ENCODE peak calls at places on chromosomes 11 and 22, in seven cellular contexts. E is osteocyte, R is H9, H is AG10803, U is MCF 10A, T is RWPE2, A is upper lobe of right lung. J is an unnamed sample.

GRCh38 chr11:64606796-64607380 is 15.9 kb downstream of the SLC22A12 start:
- DNase-seq in U (no peak), E (no peak), A (no peak), H (no peak), R (no peak), T (no peak), J (no peak)

GRCh38 chr11:114063149-114063828 is 3.8 kb downstream of the ZBTB16 start:
- DNase-seq in H (no peak), U (no peak), T (no peak), A (no peak), E (no peak), R (no peak), J (no peak)

GRCh38 chr11:70661763-70662501 is 263.6 kb downstream of the CTTN start:
- DNase-seq in U (no peak), E (no peak), H (peak; percentile 22), T (no peak), A (no peak), R (peak; percentile 59), J (no peak)

GRCh38 chr11:123517559-123518364 is 87.7 kb downstream of the GRAMD1B start:
- DNase-seq in T (no peak), U (no peak), H (no peak), A (no peak), R (no peak), E (no peak), J (no peak)

GRCh38 chr22:23100124-23100801 is 29.9 kb downstream of the GNAZ start:
- DNase-seq in A (no peak), T (no peak), E (no peak), R (no peak), U (no peak), H (no peak), J (no peak)

GRCh38 chr11:75380716-75381420 is 18.4 kb upstream of the RPS3 start:
- DNase-seq in R (no peak), E (no peak), T (no peak), A (no peak), H (no peak), U (no peak), J (no peak)

GRCh38 chr11:2517016-2517385 is 72.2 kb downstream of the KCNQ1 start:
- DNase-seq in H (no peak), E (peak; percentile 80), T (no peak), R (peak; percentile 11), A (peak; percentile 57), U (no peak), J (no peak)

GRCh38 chr22:22928666-22929380 is 41.2 kb downstream of the IGLL5 start:
- DNase-seq in U (peak; percentile 38), T (no peak), R (no peak), H (peak; percentile 23), A (no peak), E (no peak), J (peak; percentile 7)

GRCh38 chr11:73999581-74000306 is 9.1 kb downstream of the UCP3 start:
- DNase-seq in H (no peak), A (no peak), R (no peak), E (no peak), U (no peak), T (no peak), J (no peak)

GRCh38 chr11:47466201-47466600 is 17.3 kb upstream of the RAPSN start:
- DNase-seq in A (no peak), U (no peak), H (peak; percentile 44), E (no peak), R (no peak), T (no peak), J (no peak)

GRCh38 chr11:75013051-75013450 is 24.3 kb downstream of the NEU3 start:
- DNase-seq in E (no peak), H (peak; percentile 20), T (no peak), U (no peak), R (no peak), A (no peak), J (no peak)

GRCh38 chr22:28108851-28109250 is 189.8 kb upstream of the PITPNB start:
- DNase-seq in H (no peak), R (no peak), U (no peak), E (no peak), T (no peak), A (no peak), J (no peak)

GRCh38 chr22:30178180-30179126 is 68.1 kb downstream of the LIF start:
- DNase-seq in E (no peak), U (peak; percentile 16), A (no peak), R (no peak), T (no peak), H (peak; percentile 2), J (peak; percentile 14)

GRCh38 chr11:130573767-130574166 is 125.3 kb downstream of the ADAMTS15 start:
- DNase-seq in U (no peak), T (no peak), A (no peak), R (no peak), E (peak; percentile 21), H (no peak), J (no peak)

GRCh38 chr11:12126352-12127019 is 16.1 kb downstream of the MICAL2 start:
- DNase-seq in A (peak; percentile 77), T (peak; percentile 78), H (peak; percentile 89), U (peak; percentile 92), E (no peak), R (no peak), J (no peak)

GRCh38 chr22:21755855-21756284 is 20.3 kb upstream of the YPEL1 start:
- DNase-seq in R (no peak), A (no peak), U (peak; percentile 2), H (peak; percentile 58), T (no peak), E (no peak), J (no peak)

GRCh38 chr11:5007561-5007960 is 12.9 kb downstream of the OR51L1 start:
- DNase-seq in R (no peak), H (peak; percentile 0), T (no peak), A (no peak), U (peak; percentile 5), E (no peak), J (no peak)

GRCh38 chr11:112159098-112159761 is 4.7 kb downstream of the IL18 start:
- DNase-seq in E (no peak), R (no peak), H (no peak), A (no peak), T (no peak), U (peak; percentile 8), J (no peak)

GRCh38 chr11:83734120-83734519 is 448.0 kb upstream of the CCDC90B start:
- DNase-seq in T (no peak), E (no peak), U (no peak), R (no peak), A (no peak), H (no peak), J (no peak)

GRCh38 chr11:83736689-83737088 is 450.5 kb upstream of the CCDC90B start:
- DNase-seq in A (no peak), R (no peak), U (no peak), T (no peak), H (no peak), E (no peak), J (no peak)
- TF ChIP-seq CTCF in A (no peak), R (no peak), U (no peak), T (no peak), H (no peak), E (no peak), J (no peak)

GRCh38 chr11:109765709-109766311 is 327.4 kb upstream of the ZC3H12C start:
- DNase-seq in U (no peak), E (no peak), T (no peak), H (no peak), A (no peak), R (no peak), J (no peak)
- TF ChIP-seq CTCF in U (no peak), E (no peak), T (no peak), H (no peak), A (no peak), R (no peak), J (no peak)

GRCh38 chr11:68388595-68389198 is 71.9 kb upstream of the PPP6R3 start:
- DNase-seq in R (no peak), E (no peak), U (no peak), H (no peak), T (no peak), A (no peak), J (no peak)
- TF ChIP-seq CTCF in R (no peak), E (no peak), U (no peak), H (no peak), T (no peak), A (no peak), J (no peak)

GRCh38 chr11:96827164-96827563 is 437.4 kb downstream of the JRKL start:
- DNase-seq in U (peak; percentile 9), T (no peak), A (no peak), E (no peak), R (no peak), H (no peak), J (no peak)
- TF ChIP-seq CTCF in U (no peak), T (peak; percentile 20), A (peak; percentile 12), E (no peak), R (peak; percentile 50), H (no peak), J (no peak)

GRCh38 chr11:117143871-117144476 is at the start of gene PAFAH1B2:
- DNase-seq in T (peak; percentile 95), R (peak; percentile 96), U (peak; percentile 94), H (peak; percentile 89), A (peak; percentile 98), E (peak; percentile 97), J (peak; percentile 95)

GRCh38 chr11:117143390-117143789 is 697 bp upstream of the PAFAH1B2 start:
- DNase-seq in H (peak; percentile 36), E (no peak), R (no peak), T (no peak), U (peak; percentile 64), A (no peak), J (peak; percentile 11)

GRCh38 chr11:117146521-117146920 is 2.4 kb downstream of the PAFAH1B2 start:
- DNase-seq in H (peak; percentile 21), E (no peak), R (no peak), A (no peak), T (no peak), U (peak; percentile 64), J (no peak)

GRCh38 chr11:117144477-117145392 is 648 bp downstream of the PAFAH1B2 start:
- DNase-seq in E (no peak), A (peak; percentile 79), H (peak; percentile 61), U (peak; percentile 79), T (peak; percentile 72), R (no peak), J (no peak)

GRCh38 chr11:117145393-117145761 is 1.3 kb downstream of the PAFAH1B2 start:
- DNase-seq in T (no peak), R (no peak), U (peak; percentile 44), H (peak; percentile 54), E (no peak), A (no peak), J (no peak)
- TF ChIP-seq CTCF in T (peak; percentile 8), R (no peak), U (no peak), H (peak; percentile 41), E (peak; percentile 30), A (no peak), J (no peak)

GRCh38 chr11:61460474-61460881 is 30.6 kb downstream of the SDHAF2 start:
- DNase-seq in H (peak; percentile 83), T (no peak), A (no peak), E (no peak), U (no peak), R (no peak), J (no peak)

DNA sequence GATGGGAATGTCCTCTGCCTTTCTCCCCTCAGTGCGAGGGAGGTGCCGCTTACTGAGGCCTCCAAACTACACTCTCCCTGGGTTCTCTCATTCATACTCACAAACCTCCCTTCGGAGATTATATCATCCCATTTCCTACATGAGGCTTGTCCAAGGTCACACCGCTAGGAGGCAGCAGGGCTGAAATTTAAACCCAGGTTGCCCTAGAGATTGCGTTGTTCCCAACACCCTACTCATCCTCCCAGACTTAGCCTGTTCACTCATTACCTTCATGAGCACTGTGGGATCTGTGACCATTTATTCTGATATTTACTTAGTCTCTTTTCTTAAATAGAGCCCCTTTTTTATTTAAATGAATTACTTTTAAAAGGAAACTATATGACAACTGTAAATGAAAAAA is 31.1 kb downstream of the SDHAF2 start:
- DNase-seq in T (no peak), A (no peak), H (no peak), R (no peak), U (no peak), E (no peak), J (no peak)
- TF ChIP-seq CTCF in T (no peak), A (no peak), H (no peak), R (peak; percentile 57), U (no peak), E (no peak), J (no peak)

J was measured in CD4-positive, alpha-beta T cell.